ENCODE peak calls at places on chromosomes 5 and 9, in nine cellular contexts. H is NCI-H1105, A is progenitor cell of endocrine pancreas, M is hepatocyte, P is AG09309, G is retina, Z is tibial nerve, D is RPMI7951, S is nephron progenitor cell. K is an unnamed sample.
A peak's percentile ranks its signal among the peaks of the same experiment; 100 is the strongest.

GRCh38 chr9:83005963-83006362 is 57.0 kb downstream of the RASEF start:
- DNase-seq in M (no peak), A (no peak), G (no peak), D (no peak), Z (no peak), S (no peak), P (no peak), H (no peak), K (no peak)

GRCh38 chr9:3906437-3907213 is 380.8 kb upstream of the RFX3 start:
- DNase-seq in M (peak; percentile 69), D (peak; percentile 91), H (no peak), P (peak; percentile 72), S (no peak), Z (no peak), A (no peak), G (no peak), K (no peak)

GRCh38 chr5:133742370-133743036 is 130.2 kb upstream of the FSTL4 start:
- DNase-seq in A (no peak), P (no peak), M (peak; percentile 45), G (no peak), D (peak; percentile 65), S (peak; percentile 12), Z (no peak), H (no peak), K (no peak)

GRCh38 chr5:118224546-118224945 is 763.8 kb downstream of the DTWD2 start:
- DNase-seq in A (no peak), G (no peak), D (peak; percentile 67), M (no peak), Z (no peak), H (no peak), P (peak; percentile 45), S (no peak), K (no peak)

GRCh38 chr9:6711403-6711802 is 46.4 kb upstream of the KDM4C start:
- DNase-seq in S (no peak), Z (no peak), G (no peak), A (no peak), P (no peak), M (no peak), H (no peak), D (peak; percentile 20), K (no peak)

GRCh38 chr9:114348261-114348905 is 18.7 kb downstream of the ORM2 start:
- DNase-seq in D (no peak), H (no peak), G (no peak), S (no peak), P (no peak), M (no peak), A (no peak), Z (no peak), K (no peak)

GRCh38 chr9:96141666-96142065 is 160.3 kb downstream of the HSD17B3 start:
- DNase-seq in M (no peak), G (no peak), P (no peak), Z (no peak), H (no peak), A (no peak), S (no peak), D (no peak), K (no peak)

GRCh38 chr5:34660444-34660843 is 4.3 kb downstream of the RAI14 start:
- DNase-seq in A (no peak), G (no peak), M (no peak), D (peak; percentile 47), Z (no peak), P (peak; percentile 95), H (no peak), S (no peak), K (no peak)

GRCh38 chr5:60077292-60077691 is 183.8 kb upstream of the PDE4D start:
- DNase-seq in A (no peak), H (no peak), D (no peak), M (no peak), P (no peak), S (no peak), G (no peak), Z (no peak), K (no peak)

GRCh38 chr9:133775951-133776905 is 38.1 kb upstream of the SARDH start:
- DNase-seq in Z (no peak), M (no peak), D (no peak), H (no peak), G (no peak), A (no peak), P (no peak), S (no peak), K (no peak)

GRCh38 chr9:80707120-80707519 is 982.2 kb downstream of the TLE1 start:
- DNase-seq in H (no peak), P (no peak), G (no peak), Z (no peak), D (peak; percentile 24), M (no peak), A (no peak), S (no peak), K (no peak)

GRCh38 chr9:134441227-134442086 is 115.2 kb downstream of the RXRA start:
- DNase-seq in D (no peak), Z (no peak), M (no peak), P (no peak), G (no peak), H (no peak), S (no peak), A (no peak), K (no peak)

GRCh38 chr5:119919279-119919678 is 289.9 kb downstream of the FAM170A start:
- DNase-seq in H (no peak), A (no peak), S (no peak), G (no peak), P (no peak), M (no peak), Z (no peak), D (no peak), K (no peak)

GRCh38 chr5:62256161-62257017 is 49.6 kb upstream of the KIF2A start:
- DNase-seq in Z (no peak), G (peak; percentile 17), S (no peak), H (no peak), A (no peak), D (peak; percentile 23), M (no peak), P (no peak), K (no peak)

GRCh38 chr9:99059074-99059894 is 45.6 kb upstream of the TGFBR1 start:
- DNase-seq in G (no peak), M (no peak), S (no peak), P (no peak), Z (no peak), D (peak; percentile 27), H (no peak), A (no peak), K (no peak)

GRCh38 chr5:136032564-136032963 is 3.8 kb downstream of the TGFBI start:
- DNase-seq in G (no peak), A (no peak), S (no peak), H (no peak), M (peak; percentile 45), Z (peak; percentile 51), P (peak; percentile 79), D (peak; percentile 74), K (no peak)

GRCh38 chr5:133118741-133119140 is 66.9 kb downstream of the HSPA4 start:
- DNase-seq in G (no peak), A (no peak), Z (no peak), P (no peak), H (no peak), M (no peak), D (no peak), S (no peak), K (no peak)

GRCh38 chr9:92748233-92748497 is 16.5 kb downstream of the BICD2 start:
- DNase-seq in D (no peak), P (no peak), G (no peak), Z (no peak), H (no peak), M (no peak), S (no peak), A (no peak), K (no peak)